ENCODE peak calls at places on chromosomes 7 and 10, in five cellular contexts. O, J, I, E and U are unnamed samples.

GRCh38 chr10:97549587-97550322 is 22.8 kb upstream of the ANKRD2 start:
- DNase-seq in O (peak), J (no peak), I (no peak), E (peak), U (peak)

GRCh38 chr10:120115959-120116358 is 223.4 kb downstream of the SEC23IP start:
- DNase-seq in O (no peak), J (no peak), I (no peak), E (no peak), U (no peak)

GRCh38 chr10:4315529-4315928 is 510.5 kb upstream of the AKR1E2 start:
- DNase-seq in O (no peak), J (no peak), I (no peak), E (no peak), U (no peak)

GRCh38 chr10:26931223-26931622 is 70.5 kb upstream of the ABI1 start:
- DNase-seq in O (no peak), J (peak), I (no peak), E (no peak), U (no peak)

GRCh38 chr10:97426776-97427570 is 982 bp downstream of the PGAM1 start:
- DNase-seq in O (peak), J (no peak), I (no peak), E (no peak), U (peak)

GRCh38 chr7:142754681-142755575 is 5.7 kb downstream of the PRSS1 start:
- DNase-seq in O (no peak), J (no peak), I (no peak), E (no peak), U (no peak)

GRCh38 chr10:100364735-100365391 is 17.8 kb downstream of the SCD start:
- DNase-seq in O (no peak), J (no peak), I (peak), E (peak), U (peak)

GRCh38 chr10:47255033-47255813 is 44.8 kb upstream of the GDF10 start:
- DNase-seq in O (no peak), J (no peak), I (no peak), E (no peak), U (no peak)

GRCh38 chr10:72416661-72417060 is 61.9 kb upstream of the DNAJB12 start:
- DNase-seq in O (no peak), J (no peak), I (no peak), E (no peak), U (no peak)

GRCh38 chr7:45363669-45364068 is 206.1 kb downstream of the RAMP3 start:
- DNase-seq in O (no peak), J (no peak), I (no peak), E (no peak), U (no peak)

GRCh38 chr10:6576326-6576725 is 3.8 kb downstream of the PRKCQ start:
- DNase-seq in O (no peak), J (no peak), I (no peak), E (no peak), U (no peak)

GRCh38 chr7:76512941-76513816 is 2.8 kb downstream of the UPK3B start:
- DNase-seq in O (peak), J (no peak), I (no peak), E (peak), U (peak)